ENCODE peak calls at places on chromosomes 3 and 15, in ten cellular contexts. K is GM20000; B is adrenal gland; T is stimulated activated CD8-positive, alpha-beta memory T cell treated with anti-CD3 and anti-CD28 coated beads, Interleukin-15, amount 100 ng/mL, for 24 hours; N is fibroblast of lung; G is IMR-90; W is NCI-H2081 treated with DMSO at 0.1 percent for 48 hours; Z is NCI-H1092; Y is kidney epithelial cell; V is vagina. E is an unnamed sample.

GRCh38 chr15:96358006-96358794 is 27.7 kb downstream of the NR2F2 start:
- DNase-seq in K (no peak), G (no peak), W (no peak), T (no peak), B (peak; percentile 17), Z (no peak), N (no peak), Y (no peak), V (no peak), E (no peak)

GRCh38 chr3:141076026-141076797 is 25.1 kb downstream of the SPSB4 start:
- DNase-seq in B (peak; percentile 23), Z (peak; percentile 41), W (no peak), G (no peak), N (no peak), V (no peak), K (no peak), T (no peak), Y (no peak), E (no peak)

GRCh38 chr3:69776926-69777581 is 37.8 kb downstream of the MITF start:
- DNase-seq in Z (no peak), Y (no peak), K (no peak), B (no peak), V (no peak), W (no peak), T (no peak), G (no peak), N (peak; percentile 23), E (no peak)

GRCh38 chr3:186985713-186986364 is 55.5 kb downstream of the ST6GAL1 start:
- DNase-seq in T (no peak), G (no peak), W (no peak), Y (no peak), B (no peak), Z (no peak), N (no peak), K (peak; percentile 45), V (no peak), E (no peak)

GRCh38 chr15:98071786-98072185 is 111.3 kb downstream of the ARRDC4 start:
- DNase-seq in N (no peak), T (no peak), V (no peak), K (no peak), Z (no peak), Y (no peak), B (no peak), G (no peak), W (no peak), E (no peak)

GRCh38 chr3:126546013-126546412 is 12.7 kb downstream of the C3orf22 start:
- DNase-seq in G (no peak), B (peak; percentile 2), K (no peak), Z (no peak), V (peak; percentile 71), Y (no peak), T (no peak), N (no peak), W (no peak), E (peak; percentile 11)

GRCh38 chr3:31613654-31614053 is 80.9 kb downstream of the STT3B start:
- DNase-seq in G (peak; percentile 81), Z (no peak), Y (no peak), W (no peak), N (peak; percentile 63), V (no peak), K (no peak), T (no peak), B (no peak), E (no peak)

GRCh38 chr3:108029466-108029865 is 61.4 kb downstream of the CD47 start:
- DNase-seq in B (no peak), N (no peak), Z (no peak), G (no peak), V (no peak), K (no peak), W (no peak), T (no peak), Y (no peak), E (no peak)

GRCh38 chr15:85730001-85730820 is 64.5 kb downstream of the KLHL25 start:
- DNase-seq in N (peak; percentile 80), W (peak; percentile 13), V (no peak), T (no peak), Y (no peak), B (no peak), G (peak; percentile 71), K (peak; percentile 71), Z (peak; percentile 24), E (no peak)

GRCh38 chr15:47718474-47719440 is 1.5 kb downstream of the SEMA6D start:
- DNase-seq in Y (no peak), B (no peak), Z (no peak), K (peak; percentile 42), W (no peak), V (no peak), G (peak; percentile 54), T (no peak), N (peak; percentile 59), E (no peak)

GRCh38 chr3:40920041-40920440 is 279.3 kb upstream of the CTNNB1 start:
- DNase-seq in B (no peak), K (no peak), W (no peak), T (no peak), Y (peak; percentile 71), Z (no peak), V (no peak), N (no peak), G (no peak), E (no peak)